ENCODE peak calls at places on chromosomes 3 and 15, in five cellular contexts. P is A549, V is K562, E is lower leg skin, R is vagina. S is an unnamed sample.

GRCh38 chr15:61530769-61531168 is 301.7 kb upstream of the RORA start:
- DNase-seq in E (no peak), R (no peak), V (peak), P (no peak), S (peak)

GRCh38 chr15:64845826-64846225 is 4.1 kb downstream of the PLEKHO2 start:
- DNase-seq in E (no peak), V (no peak), P (no peak), R (no peak), S (no peak)

GRCh38 chr3:46701211-46701939 is at the start of gene TMIE:
- DNase-seq in P (no peak), V (peak), E (no peak), R (no peak), S (no peak)

GRCh38 chr3:186966406-186966805 is 36.1 kb downstream of the ST6GAL1 start:
- DNase-seq in V (no peak), P (no peak), R (no peak), E (peak), S (no peak)

GRCh38 chr3:123920383-123920782 is 36.3 kb upstream of the MYLK start:
- DNase-seq in V (no peak), R (no peak), P (no peak), E (no peak), S (no peak)

GRCh38 chr3:31147550-31147949 is 253.1 kb upstream of the GADL1 start:
- DNase-seq in E (no peak), R (no peak), P (no peak), V (no peak), S (no peak)

GRCh38 chr15:57377478-57377847 is 1.2 kb downstream of the CGNL1 start:
- DNase-seq in V (no peak), P (peak), E (no peak), R (no peak), S (no peak)

GRCh38 chr3:72907851-72908620 is 20.2 kb downstream of the GXYLT2 start:
- DNase-seq in P (no peak), R (no peak), E (peak), V (no peak), S (peak)

GRCh38 chr3:46607603-46608028 is 4.7 kb upstream of the FAM240A start:
- DNase-seq in R (no peak), V (no peak), P (no peak), E (no peak), S (no peak)

GRCh38 chr3:147521646-147522045 is 112.5 kb downstream of the ZIC1 start:
- DNase-seq in R (no peak), P (no peak), V (no peak), E (no peak), S (no peak)

GRCh38 chr3:150319900-150320299 is 88.2 kb upstream of the TSC22D2 start:
- DNase-seq in V (no peak), R (no peak), E (no peak), P (peak), S (peak)

GRCh38 chr15:47819158-47819557 is 101.9 kb downstream of the SEMA6D start:
- DNase-seq in P (no peak), E (no peak), V (no peak), R (no peak), S (no peak)

GRCh38 chr3:149152420-149152819 is 23.0 kb downstream of the HPS3 start:
- DNase-seq in R (no peak), P (no peak), V (no peak), E (no peak), S (no peak)

GRCh38 chr3:12303998-12304397 is 15.1 kb downstream of the PPARG start:
- DNase-seq in P (peak), V (no peak), R (no peak), E (no peak), S (no peak)

GRCh38 chr3:42066516-42067181 is 24.5 kb upstream of the TRAK1 start:
- DNase-seq in P (no peak), E (no peak), R (no peak), V (no peak), S (no peak)

GRCh38 chr3:165259518-165260193 is 63.5 kb upstream of the SLITRK3 start:
- DNase-seq in R (no peak), V (no peak), P (no peak), E (no peak), S (no peak)

GRCh38 chr15:48616216-48616615 is 29.3 kb downstream of the FBN1 start:
- DNase-seq in V (no peak), P (no peak), E (no peak), R (no peak), S (no peak)

GRCh38 chr15:78004919-78005634 is 72.4 kb downstream of the TBC1D2B start:
- DNase-seq in E (peak), V (no peak), R (no peak), P (no peak), S (peak)

GRCh38 chr3:58306662-58307286 is 454 bp downstream of the HTD2 start:
- DNase-seq in P (peak), V (peak), R (no peak), E (peak), S (no peak)

GRCh38 chr15:72771329-72771725 is 12.2 kb downstream of the ADPGK start:
- DNase-seq in V (no peak), R (no peak), E (no peak), P (no peak), S (no peak)

GRCh38 chr3:16357698-16358097 is 92.7 kb downstream of the OXNAD1 start:
- DNase-seq in P (no peak), E (no peak), R (no peak), V (no peak), S (no peak)

GRCh38 chr15:63135281-63135680 is 13.6 kb downstream of the LACTB start:
- DNase-seq in V (no peak), P (no peak), R (no peak), E (no peak), S (no peak)

GRCh38 chr3:126421573-126422119 is 26.9 kb downstream of the CFAP100 start:
- DNase-seq in R (no peak), E (peak), V (no peak), P (no peak), S (no peak)

GRCh38 chr3:3127432-3128010 is 781 bp downstream of the TRNT1 start:
- DNase-seq in V (peak), E (no peak), R (no peak), P (peak), S (no peak)

GRCh38 chr3:2354702-2355101 is 256.0 kb downstream of the CNTN4 start:
- DNase-seq in P (no peak), R (no peak), V (no peak), E (no peak), S (peak)

GRCh38 chr3:194065119-194065392 is 70.9 kb upstream of the HES1 start:
- DNase-seq in P (no peak), V (no peak), E (peak), R (no peak), S (no peak)

GRCh38 chr15:71577071-71577470 is 233.3 kb upstream of the NR2E3 start:
- DNase-seq in V (no peak), E (no peak), P (no peak), R (no peak), S (no peak)

GRCh38 chr15:34782901-34783300 is 12.4 kb downstream of the ACTC1 start:
- DNase-seq in P (no peak), E (no peak), R (no peak), V (no peak), S (no peak)

GRCh38 chr3:58528629-58529028 is 8.4 kb downstream of the ACOX2 start:
- DNase-seq in V (no peak), E (peak), P (no peak), R (no peak), S (peak)

GRCh38 chr3:13087320-13087985 is 14.2 kb upstream of the IQSEC1 start:
- DNase-seq in P (no peak), R (no peak), E (no peak), V (peak), S (no peak)

GRCh38 chr3:183313331-183313730 is 60.3 kb downstream of the B3GNT5 start:
- DNase-seq in R (no peak), P (no peak), E (no peak), V (no peak), S (no peak)

GRCh38 chr15:70023769-70024491 is 73.8 kb downstream of the TLE3 start:
- DNase-seq in V (no peak), E (no peak), P (no peak), R (no peak), S (no peak)

GRCh38 chr3:115021061-115021460 is 126.0 kb downstream of the ZBTB20 start:
- DNase-seq in R (no peak), E (no peak), P (no peak), V (no peak), S (no peak)
- TF ChIP-seq POLR2A in R (no peak), E (no peak), P (no peak), V (no peak), S (no peak)

DNA sequence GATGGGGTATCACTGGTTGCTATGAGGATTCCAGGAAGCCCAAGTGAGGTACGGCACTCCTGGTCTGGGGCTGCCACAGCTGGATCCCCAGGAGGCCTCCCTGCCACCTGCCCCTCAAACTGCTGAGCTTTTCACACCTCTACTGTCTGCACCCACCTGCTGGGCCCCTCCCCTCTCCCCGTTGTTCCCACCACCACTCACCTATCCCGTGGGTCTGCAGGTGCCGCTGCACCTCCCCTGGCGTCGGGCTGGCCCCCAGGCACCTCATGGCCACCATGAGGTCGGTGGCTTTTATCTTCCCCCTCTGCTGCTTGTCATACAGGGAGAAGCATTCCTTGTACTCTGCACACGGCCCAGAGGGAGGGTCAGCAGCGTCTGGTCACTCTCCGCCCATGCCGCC is 5.8 kb downstream of the CALML4 start:
- DNase-seq in P (no peak), E (no peak), R (no peak), V (peak), S (no peak)
- TF ChIP-seq POLR2A in P (no peak), E (no peak), R (no peak), V (no peak), S (no peak)

GRCh38 chr3:125141596-125142417 is 70.7 kb downstream of the SLC12A8 start:
- DNase-seq in E (peak), R (no peak), V (no peak), P (no peak), S (no peak)
- TF ChIP-seq POLR2A in E (no peak), R (no peak), V (no peak), P (no peak), S (no peak)

GRCh38 chr3:153445817-153446216 is 283.8 kb downstream of the RAP2B start:
- DNase-seq in P (no peak), E (no peak), V (no peak), R (no peak), S (no peak)

GRCh38 chr3:153442799-153443487 is 280.9 kb downstream of the RAP2B start:
- DNase-seq in E (no peak), P (no peak), R (no peak), V (no peak), S (no peak)

GRCh38 chr3:153440311-153440710 is 278.3 kb downstream of the RAP2B start:
- DNase-seq in V (no peak), E (no peak), P (no peak), R (no peak), S (no peak)

GRCh38 chr3:153442386-153442785 is 280.4 kb downstream of the RAP2B start:
- DNase-seq in V (no peak), E (no peak), P (no peak), R (no peak), S (no peak)

GRCh38 chr3:153443961-153444360 is 281.9 kb downstream of the RAP2B start:
- DNase-seq in P (no peak), R (no peak), E (no peak), V (no peak), S (no peak)
- TF ChIP-seq POLR2A in P (no peak), R (no peak), E (no peak), V (no peak), S (no peak)

DNA sequence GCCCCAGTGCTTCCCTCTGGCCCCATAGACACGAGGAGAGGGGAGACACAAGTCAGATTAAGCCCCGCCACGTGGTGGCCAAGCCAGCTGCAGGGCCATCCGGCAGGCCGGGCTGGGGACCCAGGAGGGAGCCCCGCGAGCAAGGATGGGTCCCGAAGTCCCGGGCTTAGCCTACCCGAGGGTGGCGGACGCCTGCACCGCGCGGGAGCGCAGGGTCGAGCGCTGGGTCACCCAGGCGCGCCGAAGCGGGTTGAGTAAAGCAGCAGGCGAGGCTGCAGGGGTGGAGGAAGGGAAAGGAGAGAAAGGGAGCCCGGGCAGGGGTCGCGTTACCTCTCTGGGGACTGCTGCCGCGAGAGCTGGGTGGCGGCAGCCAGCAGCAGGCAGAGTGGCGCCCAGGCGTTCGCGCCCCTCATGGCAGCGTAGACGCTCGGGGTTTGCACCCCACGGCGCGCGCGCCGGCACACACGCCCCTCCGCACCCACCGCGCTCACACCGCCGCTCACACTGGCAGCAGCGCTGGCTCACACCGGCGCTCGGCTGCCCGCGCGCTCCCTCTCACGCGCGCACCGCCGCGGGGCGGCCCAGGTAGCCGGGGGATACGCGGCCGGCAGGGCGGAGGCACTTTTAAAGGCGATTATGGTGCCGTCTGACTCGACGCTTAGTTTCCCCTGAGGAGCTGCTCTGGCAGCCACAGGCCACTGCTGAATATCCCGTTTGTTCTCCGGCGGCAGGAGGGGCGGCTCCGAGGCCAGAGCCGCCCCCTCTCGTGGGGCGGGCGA is at the start of gene PCOLCE2:
- DNase-seq in V (peak), E (no peak), R (no peak), P (peak), S (peak)
- TF ChIP-seq POLR2A in V (no peak), E (no peak), R (no peak), P (peak), S (no peak)

DNA sequence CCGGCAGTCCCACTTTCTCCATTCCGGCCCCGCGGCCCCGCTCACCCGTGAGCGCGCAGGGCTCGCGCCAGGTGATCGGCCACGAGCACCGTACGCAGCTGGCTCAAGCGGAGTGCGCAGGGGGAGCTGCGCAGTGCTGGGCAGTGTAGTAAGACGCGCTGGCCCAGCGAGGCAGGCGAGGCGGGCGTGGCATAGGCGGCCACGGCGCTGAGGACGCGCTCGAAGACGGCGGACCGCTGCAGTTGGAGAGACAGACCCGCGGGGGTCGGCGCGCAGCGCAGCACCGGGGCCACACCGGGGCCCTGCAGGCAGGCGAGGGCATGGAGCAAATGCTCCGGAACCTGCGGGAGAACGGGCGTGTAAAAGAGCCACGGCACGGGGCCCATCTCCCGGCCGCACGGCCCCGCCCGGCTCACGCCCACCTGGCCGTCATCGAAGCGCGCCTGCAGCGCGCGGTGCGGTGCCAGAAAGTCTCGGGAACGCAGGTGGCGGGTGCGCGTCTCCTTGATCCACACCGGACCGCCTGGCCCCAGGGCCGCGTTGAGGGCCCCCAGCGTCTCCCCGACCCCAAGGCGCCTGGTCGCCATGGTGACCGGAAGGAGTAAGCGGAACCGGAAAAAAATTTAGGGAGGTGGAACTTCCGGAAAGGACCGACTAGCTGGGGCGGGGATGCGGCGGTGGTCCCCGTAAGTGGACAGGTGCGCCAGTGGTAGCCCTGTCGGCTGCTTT is at the start of gene DALRD3:
- DNase-seq in V (peak), R (peak), P (peak), E (peak), S (peak)
- TF ChIP-seq POLR2A in V (peak), R (peak), P (peak), E (peak), S (peak)

GRCh38 chr15:40344631-40345120 is 3.9 kb upstream of the CCDC9B start:
- DNase-seq in R (no peak), P (peak), E (no peak), V (peak), S (peak)

GRCh38 chr15:40345225-40345866 is 4.6 kb upstream of the CCDC9B start:
- DNase-seq in E (no peak), R (no peak), V (no peak), P (no peak), S (no peak)

GRCh38 chr15:40344217-40344616 is 3.5 kb upstream of the CCDC9B start:
- DNase-seq in E (no peak), P (no peak), V (no peak), R (no peak), S (no peak)

GRCh38 chr15:40342421-40343313 is 1.9 kb upstream of the CCDC9B start:
- DNase-seq in R (no peak), P (no peak), V (no peak), E (no peak), S (no peak)

GRCh38 chr15:40343512-40343911 is 2.8 kb upstream of the CCDC9B start:
- DNase-seq in P (no peak), R (no peak), V (no peak), E (no peak), S (peak)
- TF ChIP-seq POLR2A in P (no peak), R (no peak), V (no peak), E (no peak), S (peak)

GRCh38 chr15:92821491-92822116 is 78.5 kb upstream of the CHD2 start:
- DNase-seq in P (no peak), R (no peak), V (no peak), E (peak), S (no peak)

GRCh38 chr15:92819312-92820232 is 80.6 kb upstream of the CHD2 start:
- DNase-seq in R (no peak), P (no peak), V (no peak), E (no peak), S (no peak)

GRCh38 chr15:92822216-92823144 is 77.6 kb upstream of the CHD2 start:
- DNase-seq in V (no peak), R (no peak), E (peak), P (no peak), S (no peak)

GRCh38 chr15:92818658-92819311 is 81.3 kb upstream of the CHD2 start:
- DNase-seq in E (no peak), V (no peak), R (no peak), P (no peak), S (no peak)

GRCh38 chr15:92820233-92821021 is 79.7 kb upstream of the CHD2 start:
- DNase-seq in P (peak), V (peak), E (peak), R (no peak), S (no peak)
- TF ChIP-seq POLR2A in P (peak), V (peak), E (no peak), R (peak), S (no peak)

GRCh38 chr3:14949126-14949525 is 1.7 kb downstream of the NR2C2 start:
- DNase-seq in R (no peak), P (no peak), E (no peak), V (no peak), S (no peak)

GRCh38 chr3:14947105-14947885 is at the start of gene NR2C2:
- DNase-seq in E (peak), P (peak), V (peak), R (no peak), S (peak)

GRCh38 chr3:14948609-14949038 is 1.2 kb downstream of the NR2C2 start:
- DNase-seq in P (peak), V (no peak), E (no peak), R (no peak), S (no peak)

GRCh38 chr3:14946749-14947104 is 656 bp upstream of the NR2C2 start:
- DNase-seq in E (no peak), P (peak), R (no peak), V (no peak), S (no peak)

DNA sequence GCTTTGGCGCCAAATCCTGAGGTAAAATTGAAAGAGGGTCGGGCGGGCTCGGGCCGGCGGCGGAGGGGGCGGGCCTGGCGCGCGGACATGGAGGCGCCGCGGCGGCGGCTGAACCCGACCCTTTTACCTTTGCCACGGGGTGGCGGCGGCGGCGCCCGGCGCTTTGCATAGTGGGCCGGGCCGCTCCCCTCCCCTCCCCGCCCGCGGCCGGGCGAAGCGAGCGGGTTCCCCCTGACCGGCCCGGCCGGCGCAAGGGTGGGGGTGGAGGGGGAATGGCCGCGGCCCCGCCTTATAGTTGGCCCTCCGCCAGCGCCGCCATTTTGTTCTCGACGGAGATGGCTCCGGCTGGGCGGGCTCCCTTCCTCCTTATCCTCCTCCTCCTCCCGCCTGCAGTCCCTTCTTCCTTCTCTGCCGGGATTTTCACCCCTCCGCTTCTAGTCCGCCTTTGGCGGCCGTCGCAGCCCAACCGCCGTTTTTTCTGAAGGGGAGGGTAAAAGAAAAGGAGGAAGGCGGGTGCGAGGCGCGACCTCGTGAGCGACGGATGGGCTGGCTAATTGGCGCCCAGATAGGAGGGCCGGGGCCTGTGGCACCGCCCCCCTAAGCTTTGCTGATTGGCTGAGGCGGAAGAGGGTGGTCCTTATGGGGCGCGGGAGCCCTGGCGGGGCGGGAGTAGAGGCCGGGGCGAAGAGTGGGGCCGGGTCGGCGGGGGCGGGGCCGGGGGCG is 664 bp downstream of the NR2C2 start:
- DNase-seq in E (peak), R (peak), P (peak), V (peak), S (peak)
- TF ChIP-seq POLR2A in E (no peak), R (no peak), P (peak), V (peak), S (no peak)

S was measured in H54.